ENCODE peak calls at places on chromosomes 7 and 10, in four cellular contexts. A, M, J and Y are unnamed samples.

GRCh38 chr7:147053761-147054160 is 937.2 kb downstream of the CNTNAP2 start:
- DNase-seq in J (no peak), M (no peak), A (no peak), Y (no peak)

GRCh38 chr7:3117488-3118228 is 74.0 kb upstream of the CARD11 start:
- DNase-seq in A (no peak), J (no peak), M (no peak), Y (no peak)

GRCh38 chr7:84302949-84303348 is 108.4 kb upstream of the SEMA3A start:
- DNase-seq in J (no peak), M (no peak), A (no peak), Y (no peak)

GRCh38 chr7:47648301-47648900 is 66.5 kb upstream of the TNS3 start:
- DNase-seq in A (no peak), M (no peak), J (no peak), Y (no peak)

GRCh38 chr10:95441547-95441923 is 119.6 kb downstream of the SORBS1 start:
- DNase-seq in M (no peak), A (no peak), J (no peak), Y (no peak)

GRCh38 chr7:28060371-28060950 is 120.1 kb downstream of the JAZF1 start:
- DNase-seq in A (no peak), M (no peak), J (no peak), Y (no peak)

GRCh38 chr7:15504376-15504775 is 57.4 kb downstream of the AGMO start:
- DNase-seq in A (no peak), M (no peak), J (no peak), Y (no peak)

GRCh38 chr10:44949127-44949802 is 10.3 kb upstream of the RASSF4 start:
- DNase-seq in M (no peak), J (no peak), A (no peak), Y (no peak)

GRCh38 chr10:70364772-70365091 is 17.7 kb downstream of the LRRC20 start:
- DNase-seq in M (no peak), A (no peak), J (no peak), Y (no peak)

GRCh38 chr10:23310443-23310842 is 34.2 kb downstream of the C10orf67 start:
- DNase-seq in M (no peak), A (no peak), J (no peak), Y (no peak)

GRCh38 chr10:323651-324293 is 188.5 kb downstream of the ZMYND11 start:
- DNase-seq in A (peak), J (peak), M (no peak), Y (no peak)

GRCh38 chr10:2120781-2121180 is 383.5 kb upstream of the ADARB2 start:
- DNase-seq in J (no peak), A (no peak), M (no peak), Y (no peak)

GRCh38 chr7:64551375-64552142 is 11.3 kb downstream of the ZNF680 start:
- DNase-seq in J (no peak), A (no peak), M (no peak), Y (no peak)

GRCh38 chr10:48655426-48656240 is 29.0 kb upstream of the WDFY4 start:
- DNase-seq in J (no peak), A (no peak), M (no peak), Y (peak)

GRCh38 chr7:42432644-42433043 is 195.6 kb upstream of the GLI3 start:
- DNase-seq in A (no peak), M (no peak), J (no peak), Y (no peak)

GRCh38 chr10:44651834-44652233 is 259.3 kb upstream of the TMEM72 start:
- DNase-seq in M (no peak), J (no peak), A (no peak), Y (no peak)

GRCh38 chr10:87862644-87863101 is 660 bp downstream of the KLLN start:
- DNase-seq in A (no peak), J (no peak), M (peak), Y (no peak)

GRCh38 chr7:148026713-148027112 is 563.9 kb upstream of the C7orf33 start:
- DNase-seq in A (no peak), J (no peak), M (no peak), Y (no peak)

GRCh38 chr7:568681-569035 is 49.0 kb upstream of the PDGFA start:
- DNase-seq in M (no peak), A (no peak), J (no peak), Y (no peak)

GRCh38 chr7:111516612-111517011 is 45.7 kb downstream of the IMMP2L start:
- DNase-seq in J (no peak), A (no peak), M (no peak), Y (no peak)

GRCh38 chr10:79188154-79188763 is 119.5 kb downstream of the ZMIZ1 start:
- DNase-seq in M (peak), A (no peak), J (peak), Y (no peak)

GRCh38 chr10:102645741-102646609 is 1.7 kb downstream of the TRIM8 start:
- DNase-seq in A (peak), M (peak), J (peak), Y (peak)

GRCh38 chr7:103065666-103066065 is 8.9 kb downstream of the FBXL13 start:
- DNase-seq in M (peak), J (peak), A (no peak), Y (no peak)

GRCh38 chr7:617614-618538 is 98.2 kb upstream of the PDGFA start:
- DNase-seq in A (no peak), M (no peak), J (peak), Y (no peak)

GRCh38 chr7:43577485-43577951 is 5.4 kb upstream of the STK17A start:
- DNase-seq in M (peak), J (no peak), A (no peak), Y (no peak)

GRCh38 chr7:125516194-125516593 is 586.6 kb upstream of the POT1 start:
- DNase-seq in J (no peak), M (no peak), A (no peak), Y (no peak)

GRCh38 chr10:119526606-119527592 is 15.6 kb downstream of the RGS10 start:
- DNase-seq in M (no peak), J (no peak), A (no peak), Y (no peak)

GRCh38 chr10:58590152-58590551 is 77.5 kb downstream of the BICC1 start:
- DNase-seq in M (no peak), A (no peak), J (no peak), Y (no peak)

GRCh38 chr10:118694848-118695247 is 59.9 kb downstream of the CACUL1 start:
- DNase-seq in J (no peak), M (no peak), A (no peak), Y (no peak)

GRCh38 chr7:128419262-128419661 is 9.5 kb upstream of the IMPDH1 start:
- DNase-seq in J (no peak), A (no peak), M (no peak), Y (no peak)

GRCh38 chr7:106248616-106249015 is 36.2 kb downstream of the NAMPT start:
- DNase-seq in J (no peak), A (no peak), M (no peak), Y (no peak)

DNA sequence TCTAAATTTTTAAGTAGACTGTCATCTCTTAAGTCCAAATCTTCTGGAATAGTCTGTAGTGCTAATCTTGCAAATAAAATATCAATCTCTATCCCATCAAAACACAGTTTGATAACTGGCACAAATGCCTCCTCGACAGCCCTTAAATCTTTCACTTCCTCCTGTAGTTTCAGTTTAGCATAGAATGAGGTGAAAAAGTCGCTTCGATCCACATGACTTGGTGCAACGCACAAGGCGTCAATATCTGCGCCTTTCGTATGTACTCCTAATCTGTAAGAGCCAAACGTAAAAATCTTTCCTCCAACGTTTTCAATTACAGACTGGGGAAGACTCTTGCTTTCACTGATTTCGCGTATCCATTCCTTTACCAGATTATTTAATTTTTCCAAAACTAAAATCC is 603 bp downstream of the PAPOLB start:
- DNase-seq in M (no peak), J (no peak), A (no peak), Y (no peak)
- TF ChIP-seq BRCA1 in M (no peak), J (no peak), A (no peak), Y (no peak)

DNA sequence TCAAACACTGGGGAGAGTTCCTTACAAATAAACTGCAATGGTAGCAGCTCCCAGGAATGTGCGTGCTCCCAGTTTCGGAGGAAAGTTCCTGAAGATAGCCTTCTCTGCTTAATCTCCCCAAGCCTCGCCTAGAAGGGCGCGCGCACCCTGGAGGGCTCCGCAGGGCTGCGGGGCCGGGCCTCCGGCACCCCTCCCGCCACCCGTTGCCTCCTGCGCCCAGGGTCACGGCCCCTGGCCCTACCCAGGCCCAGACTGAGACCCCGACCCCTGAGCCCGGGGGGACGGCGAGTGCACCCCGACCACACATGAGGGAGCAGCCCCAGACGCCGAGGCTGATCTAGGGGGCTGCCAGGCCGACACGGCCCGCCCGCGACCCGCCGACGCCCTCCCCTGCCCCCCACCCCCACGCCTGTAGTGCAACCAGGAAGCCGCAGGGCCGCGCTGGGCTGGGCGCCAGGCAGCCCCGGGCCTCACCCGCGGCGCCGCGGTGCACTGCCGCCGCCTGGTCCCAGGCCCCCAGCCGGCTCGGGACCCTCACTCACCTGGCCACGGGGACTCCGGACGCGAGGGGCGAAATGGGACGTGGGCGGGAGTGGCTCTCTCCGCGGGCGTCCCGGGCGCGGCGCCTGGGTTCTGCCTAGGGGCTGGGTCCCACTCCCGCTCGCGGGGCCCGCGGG is 398 bp downstream of the ANXA11 start:
- DNase-seq in J (no peak), A (no peak), M (peak), Y (no peak)
- TF ChIP-seq EZH2 in J (no peak), A (no peak), M (no peak), Y (peak)

DNA sequence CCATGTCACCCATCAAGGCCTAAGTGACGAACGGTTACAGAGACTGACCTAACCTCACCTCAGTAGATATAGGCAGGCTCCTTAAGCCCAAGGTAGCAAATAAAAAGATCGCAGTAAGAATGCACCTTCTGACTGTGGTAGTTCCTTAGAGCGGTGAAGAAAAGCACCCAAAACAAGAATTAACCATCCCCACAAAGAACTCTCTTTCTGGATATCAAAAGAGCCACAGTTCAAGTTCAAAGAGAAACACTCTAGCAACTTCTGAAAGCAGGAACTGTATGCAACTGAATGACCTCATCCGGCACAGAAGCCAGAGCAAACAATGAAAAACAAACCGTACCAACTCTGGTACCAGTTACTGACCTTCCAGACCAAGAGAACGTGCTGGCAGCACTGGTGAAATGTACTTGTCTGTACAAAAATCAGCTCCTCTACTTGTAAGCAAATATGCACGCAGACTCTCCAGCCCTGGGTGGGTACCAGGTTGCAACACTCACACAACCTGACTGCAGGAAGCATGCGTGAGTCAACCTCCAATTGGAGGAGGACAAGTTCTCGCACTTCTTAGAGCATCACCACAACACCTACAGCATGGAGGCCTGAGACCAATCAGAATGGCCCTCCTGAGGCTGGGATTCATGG is 202.7 kb downstream of the FAM107B start:
- DNase-seq in J (peak), M (no peak), A (no peak), Y (no peak)
- TF ChIP-seq BRCA1 in J (no peak), M (no peak), A (no peak), Y (no peak)

DNA sequence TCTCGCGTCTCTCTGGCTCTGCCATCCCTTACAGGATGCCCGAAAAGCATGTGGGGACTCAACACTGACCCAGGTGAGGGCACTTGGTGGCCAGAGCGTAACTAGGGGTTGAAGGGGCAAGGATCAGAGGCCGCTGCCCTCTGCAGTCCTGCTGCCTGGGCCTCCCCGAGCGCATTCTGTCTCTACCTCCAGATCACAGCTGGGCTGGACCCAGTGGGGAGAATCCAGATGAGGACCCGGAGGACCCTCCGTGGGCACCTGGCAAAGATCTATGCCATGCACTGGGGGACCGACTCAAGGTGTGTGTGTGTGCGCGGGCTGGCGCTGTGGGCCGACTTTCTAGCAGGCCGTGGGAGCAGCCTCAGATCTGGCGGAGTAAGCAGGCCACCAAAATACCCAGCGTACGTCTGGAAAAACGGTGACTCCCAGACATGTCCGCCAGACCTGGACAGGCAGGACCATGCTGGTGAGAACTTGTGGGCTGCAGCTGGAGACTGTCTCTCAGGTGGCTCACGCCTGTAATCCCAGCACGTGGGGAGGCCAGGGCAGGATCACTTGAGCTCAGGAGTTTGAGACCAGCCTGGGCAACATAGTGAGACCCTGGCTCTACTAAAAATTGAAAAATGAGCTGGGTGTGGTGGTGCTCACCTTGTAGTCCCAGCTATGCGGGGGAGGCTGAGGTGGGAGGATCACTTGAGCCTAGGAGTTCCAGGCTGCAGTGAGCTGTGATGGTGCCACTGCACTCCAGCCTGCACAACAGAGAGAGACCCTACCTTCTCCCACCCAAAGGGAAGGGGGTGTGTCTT is 3.2 kb downstream of the GNB2 start:
- DNase-seq in J (no peak), A (no peak), M (no peak), Y (no peak)
- TF ChIP-seq EZH2 in J (no peak), A (no peak), M (no peak), Y (no peak)